ENCODE peak calls at places on chromosomes 7 and 10, in eight cellular contexts. Z, A, Y, N, C, D, F and J are unnamed samples.

GRCh38 chr10:24645784-24646183 is 77.9 kb downstream of the ARHGAP21 start:
- DNase-seq in Z (no peak), D (no peak), N (no peak), F (no peak), A (no peak), Y (no peak), C (no peak), J (no peak)

GRCh38 chr7:72435366-72435765 is 23.2 kb upstream of the CALN1 start:
- DNase-seq in C (no peak), N (no peak), D (no peak), F (no peak), A (no peak), Z (no peak), Y (no peak), J (no peak)

GRCh38 chr10:1498746-1499343 is 238.5 kb downstream of the ADARB2 start:
- DNase-seq in A (no peak), Y (no peak), N (no peak), D (no peak), C (no peak), F (no peak), Z (no peak), J (no peak)

GRCh38 chr10:6543431-6544005 is 36.6 kb downstream of the PRKCQ start:
- DNase-seq in Y (peak; percentile 41), F (peak; percentile 57), N (no peak), Z (no peak), D (no peak), C (peak; percentile 18), A (no peak), J (no peak)

GRCh38 chr7:157517782-157518513 is 181.1 kb downstream of the DNAJB6 start:
- DNase-seq in N (no peak), A (no peak), Z (no peak), F (peak; percentile 6), D (no peak), C (no peak), Y (no peak), J (no peak)

GRCh38 chr10:95650232-95650631 is 6.3 kb downstream of the ALDH18A1 start:
- DNase-seq in Y (no peak), A (no peak), C (no peak), Z (no peak), D (no peak), F (no peak), N (no peak), J (no peak)

GRCh38 chr10:18473424-18474110 is 177.8 kb downstream of the NSUN6 start:
- DNase-seq in F (no peak), N (no peak), Y (no peak), C (no peak), D (no peak), A (peak; percentile 51), Z (no peak), J (no peak)

GRCh38 chr10:63712717-63713115 is 191.5 kb downstream of the REEP3 start:
- DNase-seq in A (no peak), N (no peak), D (no peak), F (no peak), Z (no peak), Y (no peak), C (no peak), J (no peak)

GRCh38 chr10:30502266-30503058 is 68.5 kb downstream of the MAP3K8 start:
- DNase-seq in A (peak; percentile 26), D (no peak), Z (no peak), F (peak; percentile 47), N (peak; percentile 38), C (peak; percentile 15), Y (peak; percentile 31), J (no peak)

GRCh38 chr7:94313926-94314325 is 80.8 kb upstream of the COL1A2 start:
- DNase-seq in A (no peak), F (no peak), N (no peak), Z (no peak), D (no peak), C (no peak), Y (no peak), J (no peak)

GRCh38 chr7:127895360-127895759 is 135.9 kb downstream of the LRRC4 start:
- DNase-seq in Y (no peak), C (no peak), N (no peak), Z (no peak), F (no peak), A (no peak), D (no peak), J (no peak)

GRCh38 chr7:99789441-99790070 is 5.6 kb upstream of the CYP3A4 start:
- DNase-seq in C (no peak), A (no peak), Y (no peak), N (no peak), F (no peak), Z (peak; percentile 13), D (no peak), J (no peak)

GRCh38 chr10:96613565-96613964 is 26.8 kb upstream of the TM9SF3 start:
- DNase-seq in Z (no peak), D (no peak), N (no peak), A (no peak), F (no peak), Y (no peak), C (no peak), J (no peak)

GRCh38 chr7:23712368-23713284 is 2.6 kb downstream of the STK31 start:
- DNase-seq in A (no peak), F (no peak), C (no peak), D (no peak), Z (no peak), Y (no peak), N (no peak), J (peak; percentile 48)

GRCh38 chr7:14751461-14751860 is 151.1 kb downstream of the DGKB start:
- DNase-seq in C (no peak), F (no peak), N (no peak), Y (no peak), A (no peak), D (no peak), Z (no peak), J (no peak)

GRCh38 chr10:129120441-129120840 is 346.6 kb upstream of the MGMT start:
- DNase-seq in A (no peak), Z (no peak), Y (no peak), F (no peak), N (no peak), C (no peak), D (no peak), J (no peak)

GRCh38 chr7:65809259-65809981 is 63.5 kb upstream of the VKORC1L1 start:
- DNase-seq in D (no peak), C (no peak), N (no peak), A (no peak), Y (no peak), Z (no peak), F (no peak), J (no peak)

GRCh38 chr7:140656548-140657515 is 15.9 kb upstream of the ADCK2 start:
- DNase-seq in A (peak; percentile 49), Z (no peak), F (peak; percentile 42), Y (no peak), C (no peak), N (no peak), D (peak; percentile 71), J (peak; percentile 48)

GRCh38 chr7:103649052-103649451 is 203.0 kb upstream of the SLC26A5 start:
- DNase-seq in C (no peak), A (no peak), Y (no peak), F (no peak), D (no peak), Z (no peak), N (no peak), J (no peak)

GRCh38 chr7:29243777-29244655 is 49.4 kb downstream of the CHN2 start:
- DNase-seq in Y (no peak), A (no peak), D (no peak), F (peak; percentile 43), C (peak; percentile 26), Z (no peak), N (no peak), J (no peak)

GRCh38 chr10:70481831-70482530 is 3.4 kb downstream of the PALD1 start:
- DNase-seq in Y (no peak), F (no peak), D (no peak), C (no peak), N (no peak), A (peak; percentile 84), Z (peak; percentile 62), J (no peak)

GRCh38 chr7:495326-495725 is 24.3 kb downstream of the PDGFA start:
- DNase-seq in A (no peak), D (peak; percentile 35), F (no peak), C (no peak), Z (no peak), Y (no peak), N (no peak), J (no peak)
- H3K27me3 ChIP-seq in A (no peaks in the 10 kb centered on the region), D (no peaks in the 10 kb centered on the region), F (no peaks in the 10 kb centered on the region), C (no peaks in the 10 kb centered on the region), Z (no peaks in the 10 kb centered on the region), Y (no peaks in the 10 kb centered on the region), N (no peaks in the 10 kb centered on the region), J (no peaks in the 10 kb centered on the region)

GRCh38 chr10:17067549-17068264 is 61.9 kb downstream of the CUBN start:
- DNase-seq in N (no peak), Y (no peak), C (no peak), Z (no peak), D (no peak), A (no peak), F (no peak), J (no peak)
- H3K27ac ChIP-seq in N (no peak overlapping the region), Y (no peak overlapping the region), C (no peak overlapping the region), Z (no peak overlapping the region), D (no peak overlapping the region), A (no peak overlapping the region), F (no peak overlapping the region), J (no peak overlapping the region)

GRCh38 chr10:113259841-113260240 is 293.0 kb upstream of the HABP2 start:
- DNase-seq in D (no peak), Z (no peak), A (no peak), C (no peak), F (no peak), Y (no peak), N (no peak), J (no peak)
- H3K27me3 ChIP-seq in D (no peaks in the 10 kb centered on the region), Z (no peaks in the 10 kb centered on the region), A (peaks cover 20% of the 10 kb centered on the region), C (no peaks in the 10 kb centered on the region), F (no peaks in the 10 kb centered on the region), Y (no peaks in the 10 kb centered on the region), N (no peaks in the 10 kb centered on the region), J (no peaks in the 10 kb centered on the region)

GRCh38 chr10:123863189-123863580 is 28.4 kb downstream of the CPXM2 start:
- DNase-seq in A (no peak), C (no peak), N (no peak), F (no peak), D (no peak), Z (no peak), Y (no peak), J (no peak)

GRCh38 chr10:123864923-123865322 is 26.7 kb downstream of the CPXM2 start:
- DNase-seq in A (no peak), F (no peak), N (no peak), D (no peak), C (no peak), Z (no peak), Y (no peak), J (no peak)

GRCh38 chr10:123865880-123866279 is 25.7 kb downstream of the CPXM2 start:
- DNase-seq in A (no peak), D (no peak), Z (no peak), Y (no peak), N (no peak), C (no peak), F (no peak), J (no peak)

GRCh38 chr10:123863721-123864432 is 27.7 kb downstream of the CPXM2 start:
- DNase-seq in D (no peak), C (no peak), A (no peak), F (no peak), N (no peak), Y (no peak), Z (no peak), J (no peak)

DNA sequence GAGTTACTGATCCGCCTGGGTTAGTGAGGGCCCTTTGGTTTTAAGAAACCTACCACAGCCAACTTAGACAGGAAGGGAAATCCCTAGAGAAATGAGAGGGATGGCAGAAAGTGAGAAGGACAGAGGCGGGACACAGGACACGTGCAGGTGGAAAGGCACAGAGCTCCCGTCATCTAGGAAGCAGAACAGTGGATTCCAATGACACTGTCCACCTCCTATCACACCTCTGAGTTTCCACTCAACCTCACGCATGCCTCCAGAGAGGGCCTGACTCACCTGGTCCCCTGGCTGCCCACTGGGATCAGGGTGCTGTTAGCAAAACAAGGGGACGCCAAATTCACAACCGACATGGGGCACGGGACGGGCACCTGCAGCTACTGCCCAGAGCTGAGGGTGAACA is 26.3 kb downstream of the CPXM2 start:
- DNase-seq in C (no peak), Y (no peak), D (no peak), A (no peak), F (no peak), Z (no peak), N (no peak), J (no peak)
- H3K27ac ChIP-seq in C (no peak overlapping the region), Y (no peak overlapping the region), D (no peak overlapping the region), A (no peak overlapping the region), F (no peak overlapping the region), Z (no peak overlapping the region), N (no peak overlapping the region), J (no peak overlapping the region)